ENCODE peak calls at places on chromosomes 3 and 15, in five cellular contexts. P is ACHN, F is left ventricle myocardium superior, I is NCI-H1105 treated with DMSO at 0.1 percent for 48 hours, Y is NCI-H69. X is an unnamed sample.

GRCh38 chr3:149969110-149969944 is 1.4 kb downstream of the PFN2 start:
- DNase-seq in P (peak; percentile 83), Y (peak; percentile 84), F (peak; percentile 36), I (peak; percentile 91), X (peak; percentile 63)

GRCh38 chr3:113516115-113516505 is 1.2 kb upstream of the SPICE1 start:
- DNase-seq in P (no peak), I (no peak), Y (peak; percentile 49), F (no peak), X (no peak)

GRCh38 chr15:64438653-64439447 is 21.5 kb upstream of the ZNF609 start:
- DNase-seq in F (no peak), Y (no peak), P (no peak), I (no peak), X (no peak)

GRCh38 chr3:45947361-45947760 is 4.1 kb downstream of the CXCR6 start:
- DNase-seq in P (no peak), Y (no peak), F (no peak), I (no peak), X (no peak)

GRCh38 chr3:164468055-164468454 is 610.2 kb downstream of the SI start:
- DNase-seq in F (no peak), Y (no peak), P (no peak), I (no peak), X (no peak)

GRCh38 chr3:43870110-43870509 is 179.4 kb downstream of the ABHD5 start:
- DNase-seq in Y (no peak), P (peak; percentile 77), I (no peak), F (no peak), X (no peak)

GRCh38 chr3:147333098-147333497 is 73.2 kb downstream of the ZIC4 start:
- DNase-seq in P (no peak), Y (no peak), F (no peak), I (no peak), X (no peak)

GRCh38 chr3:68915973-68916372 is 16.4 kb downstream of the TAFA4 start:
- DNase-seq in I (no peak), Y (no peak), P (peak; percentile 28), F (no peak), X (no peak)

GRCh38 chr3:123294296-123294938 is 92.7 kb downstream of the SEC22A start:
- DNase-seq in F (no peak), Y (no peak), P (no peak), I (no peak), X (no peak)

GRCh38 chr3:37257581-37257980 is 83.2 kb upstream of the LRRFIP2 start:
- DNase-seq in F (no peak), Y (no peak), I (no peak), P (no peak), X (no peak)

GRCh38 chr3:143220745-143221144 is 101.2 kb downstream of the CHST2 start:
- DNase-seq in F (no peak), P (no peak), I (no peak), Y (no peak), X (no peak)

GRCh38 chr15:83398591-83398990 is 48.5 kb upstream of the SH3GL3 start:
- DNase-seq in P (peak; percentile 7), Y (no peak), I (no peak), F (no peak), X (no peak)

X was measured in right cardiac atrium.